ENCODE peak calls at places on chromosomes 4 and X, in five cellular contexts. B, P, N, W and H are unnamed samples.

GRCh38 chrX:115437841-115438240 is 123.1 kb upstream of the PLS3 start:
- DNase-seq in W (no peak), B (no peak), N (peak), P (no peak), H (no peak)

GRCh38 chr4:121156822-121157769 is 7.0 kb downstream of the TNIP3 start:
- DNase-seq in W (peak), N (peak), P (no peak), B (peak), H (no peak)

GRCh38 chr4:147830987-147831386 is 99.1 kb downstream of the ARHGAP10 start:
- DNase-seq in W (peak), P (no peak), N (peak), B (peak), H (peak)

GRCh38 chrX:10142041-10142589 is 14.7 kb upstream of the CLCN4 start:
- DNase-seq in B (no peak), W (no peak), N (no peak), P (no peak), H (no peak)

GRCh38 chrX:133171962-133172708 is 46.0 kb downstream of the TFDP3 start:
- DNase-seq in W (peak), P (no peak), N (peak), B (no peak), H (no peak)

GRCh38 chr4:147853706-147854105 is 121.8 kb downstream of the ARHGAP10 start:
- DNase-seq in W (no peak), B (peak), N (peak), P (no peak), H (peak)

GRCh38 chr4:182925298-182925738 is 8.1 kb upstream of the DCTD start:
- DNase-seq in B (peak), P (no peak), N (peak), W (peak), H (peak)

GRCh38 chr4:72457158-72457557 is 111.9 kb downstream of the ADAMTS3 start:
- DNase-seq in N (no peak), P (no peak), B (no peak), W (no peak), H (no peak)

GRCh38 chrX:130165181-130165702 is 399 bp downstream of the AIFM1 start:
- DNase-seq in W (no peak), N (peak), B (peak), P (no peak), H (no peak)

GRCh38 chr4:74042681-74043080 is 4.2 kb upstream of the CXCL3 start:
- DNase-seq in B (no peak), N (no peak), W (no peak), P (no peak), H (no peak)

GRCh38 chr4:74041418-74041817 is 2.9 kb upstream of the CXCL3 start:
- DNase-seq in W (no peak), B (no peak), N (no peak), P (no peak), H (no peak)

GRCh38 chr4:74039065-74039763 is 725 bp upstream of the CXCL3 start:
- DNase-seq in P (no peak), B (peak), W (peak), N (peak), H (no peak)

GRCh38 chr4:74037076-74037475 is 1.4 kb downstream of the CXCL3 start:
- DNase-seq in N (no peak), B (no peak), W (no peak), P (no peak), H (no peak)

DNA sequence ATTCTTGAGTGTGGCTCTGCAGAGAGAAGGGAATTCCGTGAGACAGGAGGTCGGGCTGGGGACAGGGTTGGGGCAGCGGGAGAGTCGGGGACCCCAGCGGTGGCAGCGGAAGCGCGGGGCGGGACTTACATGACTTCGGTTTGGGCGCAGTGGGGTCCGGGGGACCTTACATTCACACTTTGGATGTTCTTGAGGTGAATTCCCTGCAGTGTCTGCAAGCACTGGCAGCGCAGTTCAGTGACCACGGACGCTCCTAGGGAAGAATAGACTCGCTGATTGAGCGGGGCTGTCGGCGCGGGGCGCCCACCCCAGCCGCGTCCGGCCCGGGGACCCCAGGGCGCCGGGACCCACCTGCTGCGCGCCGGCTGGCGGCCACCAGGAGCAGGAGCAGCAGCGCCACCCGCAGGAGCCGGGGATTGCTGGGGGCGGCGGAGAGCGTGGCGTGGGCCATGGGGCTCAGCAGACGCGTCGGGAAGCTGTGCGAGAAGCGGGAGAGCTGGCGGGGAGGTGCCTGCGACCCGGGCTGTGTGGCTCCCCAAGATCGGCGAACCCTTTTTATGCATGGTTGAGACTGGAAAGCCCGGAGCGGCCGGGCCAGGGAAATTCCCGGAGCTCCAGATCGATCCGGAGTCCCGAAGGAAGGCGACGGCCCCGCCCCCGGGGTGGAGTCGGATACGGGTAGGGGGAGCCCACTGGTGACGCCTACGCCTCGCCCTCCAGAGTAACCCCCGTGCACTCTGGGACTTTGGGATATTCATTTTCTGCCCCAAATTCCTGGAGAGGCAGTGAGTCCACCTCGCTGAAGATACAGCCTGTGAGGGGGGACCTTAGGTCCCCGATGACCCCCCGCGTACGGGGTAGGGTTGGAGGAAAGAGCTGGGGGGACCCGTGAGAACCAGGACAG is at the start of gene CXCL3:
- DNase-seq in B (peak), P (no peak), N (peak), W (peak), H (no peak)
- TF ChIP-seq CTCF in B (peak), P (peak), N (no peak), W (peak), H (peak)

DNA sequence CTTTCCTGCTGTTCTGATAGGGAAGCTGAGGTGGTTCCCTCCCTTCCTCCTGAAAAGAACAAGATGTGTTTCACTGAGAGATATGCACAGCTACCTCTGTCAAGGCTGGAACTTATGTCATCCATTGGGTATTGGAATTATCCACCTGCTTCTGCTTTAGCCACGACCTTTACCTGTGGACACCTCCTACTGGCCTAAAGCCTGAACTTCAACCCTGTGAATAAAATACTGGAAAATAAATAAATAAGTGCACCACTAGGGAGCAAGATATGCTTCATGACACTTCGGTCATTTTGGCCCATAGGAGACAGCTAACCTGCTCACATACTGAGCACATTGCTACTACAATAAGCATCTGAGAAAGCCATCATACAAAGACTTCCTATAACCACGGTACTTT is 419.9 kb upstream of the NWD2 start:
- DNase-seq in P (no peak), W (no peak), B (no peak), N (no peak), H (no peak)
- TF ChIP-seq CTCF in P (no peak), W (no peak), B (no peak), N (no peak), H (no peak)

GRCh38 chrX:46573331-46573895 is at the start of gene CHST7:
- DNase-seq in W (peak), N (peak), P (no peak), B (peak), H (peak)
- TF ChIP-seq CTCF in W (peak), N (peak), P (peak), B (peak), H (peak)

GRCh38 chr4:85084371-85085170 is 118.1 kb upstream of the WDFY3 start:
- DNase-seq in W (peak), N (peak), B (peak), P (peak), H (peak)
- TF ChIP-seq CTCF in W (peak), N (peak), B (peak), P (peak), H (peak)

GRCh38 chr4:2943364-2944090 is 19.7 kb downstream of the NOP14 start:
- DNase-seq in B (no peak), W (no peak), N (no peak), P (no peak), H (no peak)

GRCh38 chr4:2944091-2944482 is 19.1 kb downstream of the NOP14 start:
- DNase-seq in P (no peak), B (no peak), N (no peak), W (no peak), H (no peak)

GRCh38 chr4:2946812-2947600 is 16.2 kb downstream of the NOP14 start:
- DNase-seq in N (no peak), P (no peak), W (no peak), B (no peak), H (no peak)

GRCh38 chr4:2942532-2943363 is 20.5 kb downstream of the NOP14 start:
- DNase-seq in W (no peak), N (no peak), B (no peak), P (no peak), H (no peak)

GRCh38 chr4:2944882-2945526 is 18.2 kb downstream of the NOP14 start:
- DNase-seq in W (no peak), B (no peak), N (no peak), P (no peak), H (no peak)
- TF ChIP-seq CTCF in W (no peak), B (no peak), N (no peak), P (no peak), H (no peak)

GRCh38 chrX:5876984-5877655 is 351.5 kb downstream of the NLGN4X start:
- DNase-seq in W (no peak), P (no peak), N (no peak), B (peak), H (no peak)
- TF ChIP-seq CTCF in W (no peak), P (peak), N (no peak), B (peak), H (peak)

GRCh38 chrX:149010026-149010898 is 494.8 kb downstream of the IDS start:
- DNase-seq in N (no peak), P (no peak), B (no peak), W (no peak), H (no peak)

GRCh38 chrX:149004936-149005335 is 500.2 kb downstream of the IDS start:
- DNase-seq in B (no peak), P (no peak), W (no peak), N (no peak), H (no peak)

GRCh38 chrX:149003863-149004660 is 501.0 kb downstream of the IDS start:
- DNase-seq in W (no peak), N (no peak), B (peak), P (no peak), H (no peak)

GRCh38 chrX:149002320-149002719 is 501.9 kb downstream of the AFF2 start:
- DNase-seq in P (no peak), N (no peak), W (no peak), B (no peak), H (no peak)

DNA sequence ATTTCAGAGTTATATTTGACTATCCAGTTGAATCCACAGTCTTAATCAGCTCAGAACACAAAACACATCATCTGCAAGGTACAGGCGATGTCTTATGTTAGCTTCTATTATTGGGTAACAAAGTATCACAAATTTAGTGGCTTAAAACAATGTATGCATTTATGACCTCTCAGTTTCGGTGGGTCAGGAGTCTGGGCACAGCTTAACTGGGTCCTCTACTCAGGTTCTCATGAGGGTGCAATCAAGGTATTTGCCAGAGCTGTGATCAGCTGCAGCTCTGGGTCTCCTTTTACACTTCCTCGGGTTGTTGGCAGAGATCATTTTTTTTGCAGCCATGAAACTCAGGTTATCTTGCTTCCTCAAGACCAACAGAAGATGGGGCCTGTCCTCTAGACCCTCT is 498.9 kb downstream of the IDS start:
- DNase-seq in N (no peak), B (no peak), W (no peak), P (no peak), H (no peak)
- TF ChIP-seq CTCF in N (no peak), B (no peak), W (no peak), P (no peak), H (no peak)

GRCh38 chr4:169657470-169658107 is 37.2 kb downstream of the CLCN3 start:
- DNase-seq in W (no peak), B (no peak), N (no peak), P (no peak), H (no peak)

GRCh38 chr4:169660929-169661328 is 40.6 kb downstream of the CLCN3 start:
- DNase-seq in B (no peak), N (no peak), P (no peak), W (no peak), H (no peak)

GRCh38 chr4:169659736-169660670 is 39.6 kb downstream of the CLCN3 start:
- DNase-seq in B (peak), W (peak), P (peak), N (peak), H (peak)

GRCh38 chr4:169658970-169659735 is 38.8 kb downstream of the CLCN3 start:
- DNase-seq in W (no peak), N (no peak), P (no peak), B (no peak), H (no peak)

DNA sequence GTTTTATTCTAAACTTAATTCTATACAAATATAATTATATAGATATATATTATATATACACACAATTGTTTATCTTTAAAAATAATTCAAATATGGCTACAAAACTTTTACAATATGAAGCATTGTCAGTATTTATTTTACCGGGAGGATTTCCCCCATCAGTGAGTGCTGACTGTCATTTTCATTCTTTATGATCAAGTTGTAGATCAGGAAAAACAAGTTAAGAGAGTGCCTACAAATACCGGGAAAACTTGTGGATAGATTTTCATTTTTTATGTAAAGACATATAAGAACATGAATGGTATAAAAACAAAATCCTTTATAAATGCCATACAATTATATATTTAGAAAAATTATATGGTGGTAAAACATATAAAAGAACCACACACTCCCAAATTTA is 37.8 kb downstream of the CLCN3 start:
- DNase-seq in N (no peak), P (no peak), W (peak), B (no peak), H (no peak)
- TF ChIP-seq CTCF in N (no peak), P (no peak), W (no peak), B (no peak), H (no peak)

GRCh38 chr4:84146300-84146942 is 352.7 kb downstream of the NKX6-1 start:
- DNase-seq in P (no peak), N (no peak), B (no peak), W (no peak), H (no peak)

GRCh38 chr4:84150177-84150576 is 348.9 kb downstream of the NKX6-1 start:
- DNase-seq in W (no peak), P (no peak), N (no peak), B (no peak), H (no peak)

GRCh38 chr4:84151574-84151973 is 347.5 kb downstream of the NKX6-1 start:
- DNase-seq in N (no peak), W (no peak), P (no peak), B (no peak), H (no peak)
- TF ChIP-seq CTCF in N (no peak), W (no peak), P (no peak), B (no peak), H (no peak)

DNA sequence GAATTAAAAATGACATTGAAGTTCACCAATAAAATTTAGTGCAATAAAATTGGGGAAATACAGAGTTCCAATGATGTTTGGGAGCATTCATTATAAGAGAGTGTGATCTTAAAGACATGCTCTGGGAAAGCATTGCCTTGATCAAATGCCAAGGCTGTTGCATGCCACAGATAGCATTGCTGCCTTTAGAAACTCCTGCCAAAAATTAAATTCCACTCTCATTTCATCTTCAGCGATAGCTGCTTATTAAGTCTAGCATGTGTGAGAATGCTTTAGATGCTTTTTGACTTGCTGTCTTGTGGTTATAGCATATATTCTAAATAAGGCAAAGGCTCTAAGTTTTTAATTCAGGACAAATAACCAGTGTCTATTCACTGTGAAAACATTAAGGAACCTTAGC is 49.3 kb downstream of the NPNT start:
- DNase-seq in W (no peak), N (peak), P (peak), B (peak), H (peak)
- TF ChIP-seq CTCF in W (no peak), N (no peak), P (no peak), B (no peak), H (no peak)